ENCODE peak calls at places on chromosomes 1 and 21, in five cellular contexts. G is neuronal stem cell, E is H1, T is mesenchymal stem cell, D is trophoblast cell. Z is an unnamed sample.
A peak's percentile ranks its signal among the peaks of the same experiment; 100 is the strongest.

GRCh38 chr1:185594786-185595410 is 139.3 kb upstream of the HMCN1 start:
- DNase-seq in G (no peak), E (no peak), T (no peak), D (no peak), Z (no peak)

GRCh38 chr1:10824821-10825540 is 28.5 kb upstream of the CASZ1 start:
- DNase-seq in E (no peak), G (no peak), T (peak; percentile 29), D (peak; percentile 16), Z (peak; percentile 52)

GRCh38 chr1:186983327-186983726 is 154.6 kb downstream of the PLA2G4A start:
- DNase-seq in E (no peak), G (no peak), D (peak; percentile 63), T (peak; percentile 92), Z (no peak)

GRCh38 chr1:5892370-5892769 is 99.9 kb downstream of the NPHP4 start:
- DNase-seq in E (no peak), T (no peak), D (no peak), G (no peak), Z (no peak)

GRCh38 chr21:26147535-26147934 is 23.0 kb downstream of the APP start:
- DNase-seq in G (no peak), D (no peak), E (no peak), T (no peak), Z (no peak)

GRCh38 chr1:156804572-156805243 is 11.9 kb downstream of the SH2D2A start:
- DNase-seq in G (no peak), T (peak; percentile 56), D (no peak), E (no peak), Z (no peak)

GRCh38 chr21:35370671-35371070 is 321.6 kb upstream of the RUNX1 start:
- DNase-seq in D (no peak), T (no peak), E (no peak), G (no peak), Z (no peak)

GRCh38 chr1:36123357-36123756 is 1.7 kb downstream of the COL8A2 start:
- DNase-seq in T (no peak), G (no peak), E (no peak), D (peak; percentile 29), Z (no peak)

GRCh38 chr1:226846801-226847200 is 23.6 kb upstream of the PSEN2 start:
- DNase-seq in D (peak; percentile 71), E (no peak), G (no peak), T (no peak), Z (no peak)

GRCh38 chr1:27406354-27406665 is 13.9 kb downstream of the GPR3 start:
- DNase-seq in E (no peak), T (no peak), G (no peak), D (no peak), Z (no peak)
- H3K4me1 ChIP-seq in E (peaks cover 12% of the 10 kb centered on the region), T (peaks cover 35% of the 10 kb centered on the region), G (peaks cover 40% of the 10 kb centered on the region), D (peaks cover 23% of the 10 kb centered on the region), Z (no peaks in the 10 kb centered on the region)

DNA sequence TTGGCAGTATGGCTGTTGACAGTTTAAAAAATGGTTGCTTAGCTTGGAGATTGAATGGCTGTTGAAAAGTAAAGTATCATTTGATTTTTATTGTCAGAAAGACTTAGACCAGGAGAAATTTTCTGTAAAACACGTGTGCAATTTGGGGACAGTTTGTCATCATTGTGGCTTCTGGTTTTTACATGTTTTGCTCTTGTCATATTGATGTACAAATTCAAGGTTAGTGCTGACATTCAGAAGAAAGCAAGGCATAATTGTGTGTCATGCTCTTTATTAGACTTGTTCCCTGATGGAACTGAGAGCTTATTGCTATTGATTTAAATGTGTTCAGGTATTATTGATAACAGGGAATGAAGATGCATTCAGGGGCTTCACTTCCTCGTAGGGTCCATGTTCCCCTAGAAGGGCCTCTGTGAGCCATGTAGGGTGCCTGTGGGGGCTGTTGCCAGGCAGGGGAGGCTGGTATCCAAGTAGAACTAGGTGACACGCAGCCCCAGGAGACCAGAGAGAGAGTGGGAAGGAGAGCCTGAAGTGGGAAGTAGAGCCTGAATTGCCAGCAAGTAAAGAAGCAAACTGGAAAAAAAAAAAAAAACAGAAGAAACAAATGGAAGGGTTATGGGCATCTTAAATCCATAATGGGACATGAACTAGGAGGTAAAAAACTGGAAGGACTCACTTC is 32.7 kb upstream of the PLXNA2 start:
- DNase-seq in D (no peak), T (no peak), E (no peak), G (no peak), Z (no peak)
- H2BK12ac ChIP-seq in D (no peak overlapping the region), T (no peak overlapping the region), E (no peak overlapping the region), G (no peak overlapping the region), Z (no peak overlapping the region)

DNA sequence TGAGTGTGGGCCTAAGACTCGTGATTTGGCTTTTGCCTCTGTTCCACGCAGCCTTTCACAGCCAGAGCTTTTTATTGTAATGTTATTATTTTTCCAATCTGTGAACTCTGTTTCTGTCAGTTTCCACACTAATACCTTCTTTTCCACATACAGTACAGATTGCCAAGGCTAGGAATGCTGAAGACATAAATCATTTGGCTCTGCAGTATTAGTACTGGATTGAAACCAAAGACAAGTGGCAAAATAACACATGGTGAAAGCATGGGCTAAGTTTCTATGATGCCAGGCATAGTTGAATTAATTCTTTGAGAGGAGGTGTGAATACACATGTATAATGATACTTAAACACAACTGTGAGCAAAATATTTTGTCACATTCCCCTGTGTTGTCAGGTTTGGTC is 73.6 kb downstream of the TMEM200B start:
- DNase-seq in T (no peak), D (no peak), G (no peak), E (no peak), Z (no peak)
- H3K4me1 ChIP-seq in T (no peaks in the 10 kb centered on the region), D (no peaks in the 10 kb centered on the region), G (no peaks in the 10 kb centered on the region), E (no peaks in the 10 kb centered on the region), Z (no peaks in the 10 kb centered on the region)

GRCh38 chr1:237411621-237412020 is 369.6 kb downstream of the RYR2 start:
- DNase-seq in E (no peak), D (no peak), G (no peak), T (no peak), Z (no peak)
- H2BK12ac ChIP-seq in E (no peak overlapping the region), D (no peak overlapping the region), G (no peak overlapping the region), T (no peak overlapping the region), Z (no peak overlapping the region)

GRCh38 chr1:109807398-109807795 is 43.7 kb upstream of the EPS8L3 start:
- DNase-seq in T (no peak), E (no peak), D (no peak), G (no peak), Z (no peak)
- H3K4me1 ChIP-seq in T (peaks cover 13% of the 10 kb centered on the region), E (no peaks in the 10 kb centered on the region), D (peaks cover 8% of the 10 kb centered on the region), G (peaks cover 6% of the 10 kb centered on the region), Z (no peaks in the 10 kb centered on the region)

GRCh38 chr1:45667321-45668111 is 18.8 kb downstream of the GPBP1L1 start:
- DNase-seq in G (no peak), D (no peak), T (no peak), E (no peak), Z (no peak)

GRCh38 chr1:45669859-45670655 is 16.3 kb downstream of the GPBP1L1 start:
- DNase-seq in E (no peak), T (peak; percentile 26), D (peak; percentile 80), G (no peak), Z (no peak)

GRCh38 chr1:45669379-45669778 is 17.0 kb downstream of the GPBP1L1 start:
- DNase-seq in D (no peak), T (no peak), E (no peak), G (no peak), Z (no peak)

GRCh38 chr1:45668526-45668925 is 17.8 kb downstream of the GPBP1L1 start:
- DNase-seq in E (no peak), G (no peak), D (no peak), T (no peak), Z (no peak)

GRCh38 chr1:45666836-45667235 is 19.5 kb downstream of the GPBP1L1 start:
- DNase-seq in G (no peak), E (no peak), D (no peak), T (no peak), Z (no peak)
- H2BK12ac ChIP-seq in G (no peak overlapping the region), E (no peak overlapping the region), D (no peak overlapping the region), T (no peak overlapping the region), Z (no peak overlapping the region)

GRCh38 chr1:32318127-32318869 is 17.7 kb downstream of the MARCKSL1 start:
- DNase-seq in G (no peak), T (no peak), D (no peak), E (no peak), Z (no peak)
- H3K4me1 ChIP-seq in G (no peaks in the 10 kb centered on the region), T (peaks cover 3% of the 10 kb centered on the region), D (no peaks in the 10 kb centered on the region), E (no peaks in the 10 kb centered on the region), Z (no peaks in the 10 kb centered on the region)

GRCh38 chr21:34357889-34358288 is 5.9 kb upstream of the KCNE2 start:
- DNase-seq in T (no peak), D (no peak), E (no peak), G (no peak), Z (no peak)
- H2BK12ac ChIP-seq in T (no peak overlapping the region), D (no peak overlapping the region), E (no peak overlapping the region), G (no peak overlapping the region), Z (no peak overlapping the region)

DNA sequence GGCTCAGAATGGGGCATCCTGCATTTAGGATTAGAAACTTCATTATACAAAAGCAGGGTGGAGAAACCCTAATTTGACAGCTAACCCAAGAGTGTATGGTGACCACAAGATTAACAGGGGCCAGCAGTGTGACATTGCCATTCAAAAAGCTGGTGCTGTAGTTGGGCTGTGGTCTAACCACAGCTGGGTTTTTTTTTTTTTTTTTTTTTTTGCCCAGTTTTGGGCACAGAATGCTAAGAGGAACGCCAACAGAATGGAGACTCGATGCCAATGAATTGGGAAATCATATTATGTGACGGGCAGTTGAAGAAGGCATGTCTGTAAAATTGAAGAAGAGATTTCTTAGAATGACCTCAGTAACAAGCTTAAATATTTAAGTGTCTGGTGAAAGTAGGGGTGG is 58.4 kb downstream of the NFIA start:
- DNase-seq in T (no peak), E (no peak), G (no peak), D (no peak), Z (no peak)
- H3K4me1 ChIP-seq in T (no peaks in the 10 kb centered on the region), E (peaks cover 11% of the 10 kb centered on the region), G (peaks cover 3% of the 10 kb centered on the region), D (peaks cover 3% of the 10 kb centered on the region), Z (peaks cover 3% of the 10 kb centered on the region)